ENCODE peak calls at places on chromosomes 5 and 9, in four cellular contexts. One of them, this sample, is unnamed.

GRCh38 chr5:169429044-169429443 is 128.1 kb upstream of the SLIT3 start:
- DNase-seq in OCI-LY7: no peak
- DNase-seq in PC-9: no peak
- DNase-seq in GM23338: no peak
- DNase-seq in this sample: no peak

GRCh38 chr5:68288756-68289134 is 73.2 kb downstream of the PIK3R1 start:
- DNase-seq in OCI-LY7: no peak
- DNase-seq in PC-9: peak; percentile 12
- DNase-seq in GM23338: peak; percentile 25
- DNase-seq in this sample: no peak

GRCh38 chr9:136949239-136949816 is 2.7 kb upstream of the LCN12 start:
- DNase-seq in GM23338: peak; percentile 46
- DNase-seq in OCI-LY7: no peak
- DNase-seq in PC-9: no peak
- DNase-seq in this sample: no peak

GRCh38 chr5:181051841-181052525 is 11.9 kb downstream of the BTNL9 start:
- DNase-seq in PC-9: no peak
- DNase-seq in GM23338: peak; percentile 51
- DNase-seq in OCI-LY7: peak; percentile 36
- DNase-seq in this sample: no peak

GRCh38 chr5:6471252-6471651 is 22.6 kb downstream of the UBE2QL1 start:
- DNase-seq in OCI-LY7: no peak
- DNase-seq in GM23338: no peak
- DNase-seq in PC-9: no peak
- DNase-seq in this sample: no peak

GRCh38 chr5:93582677-93583524 is at the start of gene NR2F1:
- DNase-seq in GM23338: peak; percentile 93
- DNase-seq in PC-9: peak; percentile 46
- DNase-seq in OCI-LY7: no peak
- DNase-seq in this sample: peak; percentile 31

GRCh38 chr5:51468196-51468595 is 84.9 kb downstream of the ISL1 start:
- DNase-seq in PC-9: no peak
- DNase-seq in GM23338: no peak
- DNase-seq in OCI-LY7: no peak
- DNase-seq in this sample: no peak

GRCh38 chr5:67921004-67921601 is 294.5 kb upstream of the PIK3R1 start:
- DNase-seq in OCI-LY7: no peak
- DNase-seq in PC-9: no peak
- DNase-seq in GM23338: no peak
- DNase-seq in this sample: no peak

GRCh38 chr5:122972877-122973276 is 63.6 kb downstream of the PPIC start:
- DNase-seq in GM23338: no peak
- DNase-seq in PC-9: no peak
- DNase-seq in OCI-LY7: no peak
- DNase-seq in this sample: no peak

GRCh38 chr9:23784962-23785361 is 41.1 kb downstream of the ELAVL2 start:
- DNase-seq in OCI-LY7: no peak
- DNase-seq in PC-9: no peak
- DNase-seq in GM23338: no peak
- DNase-seq in this sample: no peak

GRCh38 chr5:64947031-64947430 is 178.3 kb downstream of the CWC27 start:
- DNase-seq in GM23338: no peak
- DNase-seq in OCI-LY7: no peak
- DNase-seq in PC-9: no peak
- DNase-seq in this sample: no peak

GRCh38 chr5:1840741-1841521 is 39.7 kb downstream of the NDUFS6 start:
- DNase-seq in GM23338: peak; percentile 47
- DNase-seq in OCI-LY7: no peak
- DNase-seq in PC-9: no peak
- DNase-seq in this sample: no peak

GRCh38 chr5:123089572-123089970 is 530 bp downstream of the PRDM6 start:
- DNase-seq in PC-9: no peak
- DNase-seq in GM23338: peak; percentile 73
- DNase-seq in OCI-LY7: no peak
- DNase-seq in this sample: no peak

GRCh38 chr5:88845081-88845697 is 37.8 kb downstream of the MEF2C start:
- DNase-seq in GM23338: no peak
- DNase-seq in PC-9: no peak
- DNase-seq in OCI-LY7: no peak
- DNase-seq in this sample: no peak

GRCh38 chr5:107855171-107855570 is 184.4 kb upstream of the EFNA5 start:
- DNase-seq in OCI-LY7: no peak
- DNase-seq in PC-9: no peak
- DNase-seq in GM23338: no peak
- DNase-seq in this sample: no peak

GRCh38 chr9:105291422-105291859 is 47.0 kb downstream of the SLC44A1 start:
- DNase-seq in PC-9: no peak
- DNase-seq in OCI-LY7: no peak
- DNase-seq in GM23338: peak; percentile 36
- DNase-seq in this sample: no peak

GRCh38 chr9:136857606-136858412 is 5.7 kb downstream of the MAMDC4 start:
- DNase-seq in PC-9: peak; percentile 12
- DNase-seq in OCI-LY7: no peak
- DNase-seq in GM23338: no peak
- DNase-seq in this sample: no peak

GRCh38 chr5:132459031-132459982 is 31.3 kb downstream of the IRF1 start:
- DNase-seq in PC-9: peak; percentile 58
- DNase-seq in GM23338: no peak
- DNase-seq in OCI-LY7: no peak
- DNase-seq in this sample: no peak

GRCh38 chr9:38057416-38058195 is 11.4 kb downstream of the SHB start:
- DNase-seq in GM23338: no peak
- DNase-seq in OCI-LY7: no peak
- DNase-seq in PC-9: no peak
- DNase-seq in this sample: no peak

DNA sequence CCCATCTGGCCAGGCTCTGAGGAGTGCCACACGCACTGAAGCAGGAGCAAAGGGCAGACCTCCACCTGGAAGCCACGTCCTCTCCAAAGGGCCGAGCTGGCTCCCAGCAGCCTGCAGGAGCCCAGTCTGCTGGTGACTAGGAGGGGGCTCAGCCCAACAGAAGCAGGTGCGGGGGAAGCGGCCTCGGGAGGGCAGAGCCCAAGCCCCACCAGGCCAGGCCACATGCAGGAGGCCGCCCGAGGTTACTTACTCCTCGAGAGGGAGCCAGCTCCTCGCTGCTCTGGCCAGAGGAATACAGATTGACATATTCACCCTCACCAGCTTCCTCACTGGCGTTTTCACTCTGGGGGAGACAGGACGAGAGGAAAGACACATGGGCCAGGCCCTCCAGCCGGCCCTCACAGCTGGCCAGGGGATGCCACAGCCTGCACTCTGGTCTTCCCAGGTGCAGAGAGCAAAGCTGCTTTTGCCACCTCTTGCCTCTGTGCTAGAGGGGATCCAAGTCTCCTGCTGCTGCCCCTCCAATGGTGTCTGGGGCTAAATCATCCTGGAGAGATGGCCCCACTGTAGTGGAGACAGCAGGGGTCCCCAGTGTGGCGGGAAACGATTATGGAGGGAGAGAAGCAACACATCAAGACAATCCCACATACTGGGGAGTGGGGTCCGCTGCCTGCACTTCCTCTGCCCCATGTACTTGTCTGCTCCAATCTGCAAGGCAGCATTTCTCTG is 58.6 kb downstream of the PRRT1B start:
- DNase-seq in OCI-LY7: no peak
- DNase-seq in GM23338: no peak
- DNase-seq in PC-9: no peak
- DNase-seq in this sample: no peak
- H4K20me1 ChIP-seq in OCI-LY7: no peaks in the 10 kb centered on the region
- H4K20me1 ChIP-seq in GM23338: no peaks in the 10 kb centered on the region
- H4K20me1 ChIP-seq in PC-9: no peaks in the 10 kb centered on the region
- H4K20me1 ChIP-seq in this sample: peaks cover 2% of the 10 kb centered on the region

DNA sequence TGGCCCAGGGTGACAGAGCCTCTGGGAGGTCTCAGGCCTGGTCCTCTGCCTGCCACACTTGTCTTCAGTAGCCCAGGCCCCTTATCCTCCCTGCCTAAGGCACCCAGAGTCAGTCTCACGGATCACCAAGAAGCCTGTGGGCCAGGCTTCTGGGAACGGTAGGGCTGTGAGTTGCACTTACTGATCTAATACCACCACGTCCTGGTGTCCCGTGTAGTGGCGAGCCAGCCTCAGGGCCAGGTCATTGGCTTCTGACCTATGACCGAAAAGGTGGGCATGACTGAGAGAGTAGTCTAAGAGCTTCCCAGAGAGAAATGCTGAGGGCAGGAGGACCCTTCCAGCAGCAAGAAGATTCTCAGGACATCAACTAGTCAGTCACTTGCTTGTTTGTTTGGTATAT is 7.4 kb downstream of the PHYKPL start:
- DNase-seq in GM23338: no peak
- DNase-seq in PC-9: no peak
- DNase-seq in OCI-LY7: no peak
- DNase-seq in this sample: no peak
- H3K36me3 ChIP-seq in GM23338: peaks cover 13% of the 10 kb centered on the region
- H3K36me3 ChIP-seq in PC-9: peaks cover 17% of the 10 kb centered on the region
- H3K36me3 ChIP-seq in OCI-LY7: peaks cover 97% of the 10 kb centered on the region
- H3K36me3 ChIP-seq in this sample: no peaks in the 10 kb centered on the region

DNA sequence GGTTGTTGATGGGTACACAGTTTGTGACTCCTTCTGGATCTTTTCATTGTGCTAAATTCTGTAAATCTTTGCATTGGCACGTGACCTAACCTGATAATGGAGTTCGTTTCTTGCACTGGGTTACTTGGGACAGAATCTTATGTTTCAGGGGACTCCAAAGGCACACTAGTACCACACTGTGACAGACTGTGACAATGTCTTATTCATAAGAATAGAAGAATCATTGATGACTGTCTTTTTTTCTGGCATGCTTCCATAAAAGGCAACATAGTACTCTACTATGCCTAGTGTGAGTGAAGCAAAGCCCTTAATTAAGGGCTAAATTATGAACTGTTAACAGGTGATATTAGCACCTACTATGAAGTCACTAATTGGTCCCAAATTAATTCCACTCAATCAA is 35.4 kb upstream of the RICTOR start:
- DNase-seq in GM23338: no peak
- DNase-seq in PC-9: no peak
- DNase-seq in OCI-LY7: no peak
- DNase-seq in this sample: no peak
- H2AFZ ChIP-seq in GM23338: no peak overlapping the region
- H2AFZ ChIP-seq in PC-9: no peak overlapping the region
- H2AFZ ChIP-seq in OCI-LY7: no peak overlapping the region
- H2AFZ ChIP-seq in this sample: no peak overlapping the region

GRCh38 chr9:129851821-129852220 is 16.6 kb downstream of the USP20 start:
- DNase-seq in PC-9: no peak
- DNase-seq in OCI-LY7: no peak
- DNase-seq in GM23338: no peak
- DNase-seq in this sample: no peak
- H4K20me1 ChIP-seq in PC-9: no peaks in the 10 kb centered on the region
- H4K20me1 ChIP-seq in OCI-LY7: no peaks in the 10 kb centered on the region
- H4K20me1 ChIP-seq in GM23338: no peaks in the 10 kb centered on the region
- H4K20me1 ChIP-seq in this sample: no peaks in the 10 kb centered on the region

DNA sequence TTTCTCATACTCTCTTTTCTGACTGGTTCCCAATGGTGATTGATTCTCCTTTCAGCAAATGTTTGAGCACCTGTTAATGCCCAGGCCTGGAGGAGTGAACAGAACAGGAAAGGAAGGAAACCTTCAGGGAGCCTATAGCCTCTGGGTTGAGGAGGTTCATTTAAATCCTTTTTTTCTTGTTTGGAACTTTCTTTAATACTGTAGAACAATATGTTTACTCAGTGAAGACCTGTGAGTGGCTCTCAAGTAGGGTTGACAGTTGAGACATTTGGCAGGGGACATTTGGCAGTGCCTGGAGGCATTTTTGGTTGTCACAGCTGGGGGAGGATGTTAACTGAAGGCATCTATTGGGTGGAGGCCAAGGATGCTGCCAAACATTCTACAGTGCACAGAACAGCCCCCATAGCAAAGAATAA is 6.1 kb upstream of the FAM120AOS start:
- DNase-seq in OCI-LY7: peak; percentile 19
- DNase-seq in GM23338: no peak
- DNase-seq in PC-9: no peak
- DNase-seq in this sample: no peak
- H3K36me3 ChIP-seq in OCI-LY7: peaks cover 63% of the 10 kb centered on the region
- H3K36me3 ChIP-seq in GM23338: no peaks in the 10 kb centered on the region
- H3K36me3 ChIP-seq in PC-9: peaks cover 6% of the 10 kb centered on the region
- H3K36me3 ChIP-seq in this sample: no peaks in the 10 kb centered on the region

DNA sequence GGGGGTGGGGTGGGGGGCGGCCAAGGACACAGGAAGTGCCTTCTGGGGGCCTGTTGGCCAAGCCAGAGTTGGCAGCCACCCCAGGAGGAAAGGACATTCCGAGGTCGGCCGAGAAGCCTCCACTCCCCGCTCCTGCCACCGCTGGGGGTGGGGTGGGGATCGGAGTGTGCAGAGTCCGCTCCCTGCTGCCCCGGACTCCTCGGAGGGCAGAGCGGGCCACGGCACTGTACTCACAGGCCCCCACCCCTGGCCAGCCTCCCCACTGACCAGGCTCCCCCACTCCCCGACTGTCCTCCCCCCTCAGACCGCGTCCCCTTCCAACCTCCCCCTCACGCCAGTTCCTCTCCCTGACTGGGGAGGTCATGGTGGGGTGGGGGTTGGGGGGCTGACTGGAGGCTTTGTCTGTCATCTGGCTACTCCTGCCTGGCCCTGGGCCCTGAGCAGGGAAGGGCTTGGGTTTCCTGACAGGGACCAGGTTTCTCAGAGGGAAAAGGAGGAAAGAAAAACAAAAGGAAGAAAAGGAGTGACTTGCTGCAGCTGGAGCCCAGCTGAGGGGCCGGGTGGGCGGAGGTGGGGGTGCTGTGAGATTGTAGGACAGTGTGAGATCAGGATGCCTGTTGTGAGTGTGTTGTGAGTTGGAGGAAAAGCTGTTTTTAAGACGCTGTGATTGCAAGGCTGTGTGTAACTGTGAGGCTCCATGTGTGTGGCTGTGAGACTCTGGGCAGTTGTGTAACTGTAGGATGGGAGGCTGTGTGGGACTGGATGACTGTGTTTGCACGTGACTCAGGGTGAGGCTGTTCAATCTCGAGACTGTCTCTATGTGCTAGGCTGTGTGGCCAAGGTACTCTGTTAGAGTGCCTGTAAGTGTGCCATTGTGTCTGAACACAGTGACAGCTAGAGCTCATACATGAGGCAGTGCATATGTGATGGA is 29.6 kb downstream of the CNTFR start:
- DNase-seq in GM23338: no peak
- DNase-seq in PC-9: no peak
- DNase-seq in OCI-LY7: no peak
- DNase-seq in this sample: no peak
- H2AFZ ChIP-seq in GM23338: peak overlapping the region; percentile 23
- H2AFZ ChIP-seq in PC-9: no peak overlapping the region
- H2AFZ ChIP-seq in OCI-LY7: no peak overlapping the region
- H2AFZ ChIP-seq in this sample: no peak overlapping the region

GRCh38 chr5:179733764-179734126 is 1.1 kb downstream of the MAML1 start:
- DNase-seq in GM23338: no peak
- DNase-seq in OCI-LY7: peak; percentile 43
- DNase-seq in PC-9: no peak
- DNase-seq in this sample: no peak
- H4K20me1 ChIP-seq in GM23338: peaks cover 46% of the 10 kb centered on the region
- H4K20me1 ChIP-seq in OCI-LY7: no peaks in the 10 kb centered on the region
- H4K20me1 ChIP-seq in PC-9: peaks cover 43% of the 10 kb centered on the region
- H4K20me1 ChIP-seq in this sample: no peaks in the 10 kb centered on the region